ENCODE peak calls at places on chromosomes 3 and 15, in ten cellular contexts. O is NCI-H460; F is KG1; S is GDM1; B is A172; I is NCI-H1417; P is RWPE1; J is hepatic stellate cell; H is stimulated activated CD4-positive, alpha-beta T cell treated with anti-CD3 and anti-CD28 coated beads, Interleukin-2, amount 100 ng/mL, for 4 hours; Q is HAP-1. D is an unnamed sample.

GRCh38 chr3:39147711-39148115 is 5.7 kb downstream of the CSRNP1 start:
- DNase-seq in B (peak), I (no peak), P (no peak), S (peak), J (no peak), O (no peak), F (peak), Q (no peak), H (no peak), D (no peak)

GRCh38 chr3:59812188-59812587 is 762.4 kb upstream of the CFAP20DC start:
- DNase-seq in I (no peak), P (no peak), J (no peak), O (no peak), S (no peak), Q (no peak), F (no peak), H (no peak), B (no peak), D (no peak)

GRCh38 chr15:82680200-82681102 is 29.2 kb downstream of the AP3B2 start:
- DNase-seq in I (peak), O (peak), J (no peak), B (no peak), S (no peak), Q (peak), P (peak), H (peak), F (no peak), D (no peak)

GRCh38 chr3:52220380-52221026 is 4.9 kb downstream of the TLR9 start:
- DNase-seq in B (peak), F (peak), J (peak), O (peak), S (peak), I (peak), Q (peak), P (peak), H (peak), D (peak)

GRCh38 chr3:158710601-158711000 is 21.7 kb downstream of the RARRES1 start:
- DNase-seq in Q (no peak), P (no peak), H (no peak), F (no peak), I (no peak), J (no peak), B (no peak), S (no peak), O (no peak), D (no peak)

GRCh38 chr3:108345492-108346205 is 49.3 kb downstream of the HHLA2 start:
- DNase-seq in P (no peak), I (no peak), S (no peak), F (no peak), H (no peak), B (no peak), Q (no peak), O (no peak), J (no peak), D (no peak)

GRCh38 chr3:16249336-16249735 is 15.4 kb downstream of the DPH3 start:
- DNase-seq in O (no peak), Q (no peak), F (no peak), J (no peak), P (no peak), S (peak), H (no peak), B (peak), I (no peak), D (no peak)

GRCh38 chr15:38351466-38351865 is 98.8 kb downstream of the SPRED1 start:
- DNase-seq in H (no peak), B (no peak), S (no peak), J (no peak), Q (no peak), I (no peak), F (no peak), O (no peak), P (no peak), D (no peak)

GRCh38 chr3:123021986-123022510 is 5.5 kb downstream of the SEMA5B start:
- DNase-seq in H (no peak), J (no peak), F (no peak), P (no peak), Q (no peak), O (no peak), B (no peak), I (peak), S (no peak), D (no peak)

GRCh38 chr3:160919942-160920341 is 163.9 kb downstream of the PPM1L start:
- DNase-seq in Q (no peak), I (peak), S (no peak), F (no peak), J (no peak), H (no peak), P (no peak), O (no peak), B (no peak), D (no peak)

GRCh38 chr3:53890726-53891499 is 746 bp downstream of the SELENOK start:
- DNase-seq in B (peak), H (peak), F (no peak), P (no peak), I (peak), J (no peak), S (peak), Q (no peak), O (no peak), D (no peak)

GRCh38 chr3:30539214-30539613 is 67.2 kb upstream of the TGFBR2 start:
- DNase-seq in S (no peak), F (no peak), Q (no peak), I (no peak), B (peak), H (no peak), O (no peak), P (peak), J (no peak), D (no peak)

GRCh38 chr15:33852570-33852969 is 115.7 kb upstream of the CHRM5 start:
- DNase-seq in I (no peak), F (no peak), B (peak), Q (no peak), S (no peak), H (no peak), J (peak), O (no peak), P (peak), D (no peak)

GRCh38 chr3:115580566-115580965 is 42.7 kb upstream of the GAP43 start:
- DNase-seq in O (no peak), P (no peak), S (no peak), Q (no peak), F (no peak), J (no peak), B (peak), I (no peak), H (no peak), D (peak)

GRCh38 chr15:29451201-29451781 is 181.7 kb upstream of the NSMCE3 start:
- DNase-seq in O (no peak), I (no peak), F (no peak), B (no peak), H (no peak), P (no peak), S (no peak), J (no peak), Q (no peak), D (no peak)

GRCh38 chr3:13564751-13565560 is 16.0 kb downstream of the FBLN2 start:
- DNase-seq in J (no peak), O (no peak), F (no peak), I (peak), B (no peak), S (no peak), Q (no peak), P (no peak), H (no peak), D (no peak)

GRCh38 chr3:195892105-195892354 is 16.3 kb downstream of the TNK2 start:
- DNase-seq in B (no peak), O (no peak), P (no peak), J (no peak), Q (no peak), H (no peak), I (no peak), F (no peak), S (no peak), D (no peak)

GRCh38 chr3:110900583-110900982 is 171.0 kb upstream of the NECTIN3 start:
- DNase-seq in P (no peak), O (no peak), H (no peak), I (no peak), S (no peak), Q (no peak), B (peak), F (no peak), J (no peak), D (peak)

GRCh38 chr15:26772588-26773484 is at the start of gene GABRB3:
- DNase-seq in J (no peak), O (no peak), I (peak), P (no peak), H (no peak), F (no peak), B (no peak), S (no peak), Q (peak), D (no peak)

GRCh38 chr3:37129871-37130270 is 44.5 kb downstream of the LRRFIP2 start:
- DNase-seq in I (no peak), P (peak), H (no peak), O (no peak), B (peak), J (no peak), Q (no peak), S (no peak), F (no peak), D (no peak)

GRCh38 chr3:128491071-128491899 is 1.7 kb downstream of the GATA2 start:
- DNase-seq in F (peak), O (no peak), J (no peak), Q (peak), B (no peak), I (no peak), P (no peak), H (no peak), S (no peak), D (no peak)

GRCh38 chr3:167941234-167941995 is 154.3 kb downstream of the GOLIM4 start:
- DNase-seq in F (peak), O (no peak), J (peak), I (no peak), H (no peak), S (peak), Q (no peak), B (peak), P (no peak), D (peak)

GRCh38 chr3:58693929-58694850 is 27.6 kb upstream of the FAM3D start:
- DNase-seq in J (no peak), Q (no peak), B (no peak), F (no peak), S (peak), P (no peak), H (no peak), I (no peak), O (no peak), D (no peak)

GRCh38 chr15:49163678-49164077 is 6.4 kb upstream of the GALK2 start:
- DNase-seq in S (no peak), F (no peak), H (no peak), J (no peak), O (no peak), I (no peak), P (peak), B (no peak), Q (no peak), D (no peak)

GRCh38 chr15:75065467-75065850 is 42.1 kb downstream of the PPCDC start:
- DNase-seq in F (no peak), B (no peak), H (no peak), P (no peak), O (no peak), I (no peak), Q (no peak), J (no peak), S (no peak), D (no peak)

GRCh38 chr15:83158393-83158792 is 49.2 kb downstream of the HDGFL3 start:
- DNase-seq in F (no peak), S (no peak), H (no peak), O (no peak), P (peak), B (no peak), J (no peak), Q (no peak), I (no peak), D (no peak)

GRCh38 chr3:42665050-42665878 is 11.8 kb downstream of the ZBTB47 start:
- DNase-seq in P (no peak), S (no peak), F (no peak), B (no peak), Q (no peak), O (no peak), J (peak), I (no peak), H (no peak), D (no peak)

GRCh38 chr15:98872777-98873176 is 134.8 kb downstream of the PGPEP1L start:
- DNase-seq in J (no peak), S (no peak), Q (no peak), O (peak), I (no peak), B (no peak), F (no peak), H (no peak), P (no peak), D (no peak)

GRCh38 chr15:38215707-38216106 is 36.9 kb upstream of the SPRED1 start:
- DNase-seq in I (no peak), S (no peak), O (no peak), Q (no peak), F (no peak), J (no peak), B (no peak), P (no peak), H (no peak), D (no peak)

GRCh38 chr3:78838362-78838761 is 929.4 kb downstream of the ROBO1 start:
- DNase-seq in B (no peak), F (no peak), I (no peak), O (no peak), P (no peak), J (no peak), S (no peak), H (no peak), Q (peak), D (no peak)

GRCh38 chr3:127479449-127479848 is 111.1 kb downstream of the TPRA1 start:
- DNase-seq in H (no peak), S (no peak), P (no peak), F (no peak), B (no peak), I (no peak), O (no peak), J (no peak), Q (no peak), D (no peak)

GRCh38 chr3:78256123-78256522 is 1216.2 kb downstream of the ROBO2 start:
- DNase-seq in F (no peak), B (no peak), O (no peak), S (no peak), P (no peak), Q (no peak), J (no peak), H (no peak), I (no peak), D (no peak)

GRCh38 chr3:125143982-125144652 is 68.4 kb downstream of the SLC12A8 start:
- DNase-seq in Q (no peak), B (peak), S (no peak), J (peak), I (peak), H (no peak), F (no peak), O (no peak), P (no peak), D (no peak)

GRCh38 chr3:52204337-52205073 is 6.5 kb downstream of the ALAS1 start:
- DNase-seq in B (no peak), S (no peak), J (no peak), O (no peak), P (no peak), Q (no peak), I (peak), H (no peak), F (no peak), D (no peak)